ENCODE peak calls at places on chromosomes 16 and 17, in four cellular contexts. One of them, this sample, is unnamed.

GRCh38 chr16:67183-67791 is 5.1 kb downstream of the RHBDF1 start:
- DNase-seq in OCI-LY7: no peak
- DNase-seq in ascending aorta: no peak
- DNase-seq in tibial artery: no peak
- DNase-seq in this sample: no peak

GRCh38 chr16:67762385-67762784 is 43.3 kb upstream of the GFOD2 start:
- DNase-seq in OCI-LY7: no peak
- DNase-seq in ascending aorta: no peak
- DNase-seq in tibial artery: no peak
- DNase-seq in this sample: no peak

GRCh38 chr16:67257486-67258159 is 8.8 kb downstream of the SLC9A5 start:
- DNase-seq in OCI-LY7: no peak
- DNase-seq in ascending aorta: no peak
- DNase-seq in tibial artery: peak
- DNase-seq in this sample: no peak

GRCh38 chr16:30354423-30355143 is 525 bp downstream of the CD2BP2 start:
- DNase-seq in OCI-LY7: peak
- DNase-seq in ascending aorta: no peak
- DNase-seq in tibial artery: no peak
- DNase-seq in this sample: no peak

GRCh38 chr17:4853195-4853762 is 20.1 kb downstream of the MINK1 start:
- DNase-seq in OCI-LY7: no peak
- DNase-seq in ascending aorta: no peak
- DNase-seq in tibial artery: no peak
- DNase-seq in this sample: no peak

GRCh38 chr16:14196539-14196938 is 125.4 kb downstream of the MRTFB start:
- DNase-seq in OCI-LY7: peak
- DNase-seq in ascending aorta: no peak
- DNase-seq in tibial artery: no peak
- DNase-seq in this sample: no peak

GRCh38 chr16:694187-694862 is 4.1 kb upstream of the WDR24 start:
- DNase-seq in OCI-LY7: no peak
- DNase-seq in ascending aorta: no peak
- DNase-seq in tibial artery: no peak
- DNase-seq in this sample: no peak

GRCh38 chr17:30236807-30237206 is 1.3 kb upstream of the SLC6A4 start:
- DNase-seq in OCI-LY7: no peak
- DNase-seq in ascending aorta: peak
- DNase-seq in tibial artery: peak
- DNase-seq in this sample: no peak

GRCh38 chr17:42403150-42403549 is 14.9 kb upstream of the STAT3 start:
- DNase-seq in OCI-LY7: peak
- DNase-seq in ascending aorta: no peak
- DNase-seq in tibial artery: no peak
- DNase-seq in this sample: no peak

GRCh38 chr17:35460354-35460851 is 11.8 kb upstream of the SLFN13 start:
- DNase-seq in OCI-LY7: peak
- DNase-seq in ascending aorta: peak
- DNase-seq in tibial artery: no peak
- DNase-seq in this sample: no peak

GRCh38 chr17:42409467-42410351 is 13.3 kb downstream of the CAVIN1 start:
- DNase-seq in OCI-LY7: no peak
- DNase-seq in ascending aorta: peak
- DNase-seq in tibial artery: peak
- DNase-seq in this sample: no peak

GRCh38 chr16:85835227-85835751 is 35.8 kb downstream of the COX4I1 start:
- DNase-seq in OCI-LY7: no peak
- DNase-seq in ascending aorta: no peak
- DNase-seq in tibial artery: no peak
- DNase-seq in this sample: no peak

GRCh38 chr16:50668368-50669008 is 12.6 kb downstream of the SNX20 start:
- DNase-seq in OCI-LY7: no peak
- DNase-seq in ascending aorta: no peak
- DNase-seq in tibial artery: no peak
- DNase-seq in this sample: no peak

GRCh38 chr17:36703860-36704266 is 102.5 kb downstream of the MRM1 start:
- DNase-seq in OCI-LY7: peak
- DNase-seq in ascending aorta: no peak
- DNase-seq in tibial artery: no peak
- DNase-seq in this sample: no peak

GRCh38 chr16:56203052-56203451 is 11.8 kb downstream of the GNAO1 start:
- DNase-seq in OCI-LY7: peak
- DNase-seq in ascending aorta: no peak
- DNase-seq in tibial artery: peak
- DNase-seq in this sample: no peak

GRCh38 chr16:8848939-8849391 is 19.8 kb downstream of the CARHSP1 start:
- DNase-seq in OCI-LY7: no peak
- DNase-seq in ascending aorta: no peak
- DNase-seq in tibial artery: no peak
- DNase-seq in this sample: no peak

GRCh38 chr17:79581306-79581932 is 29.4 kb downstream of the RBFOX3 start:
- DNase-seq in OCI-LY7: no peak
- DNase-seq in ascending aorta: no peak
- DNase-seq in tibial artery: no peak
- DNase-seq in this sample: no peak

GRCh38 chr16:21302454-21302853 is 24.4 kb upstream of the CRYM start:
- DNase-seq in OCI-LY7: peak
- DNase-seq in ascending aorta: no peak
- DNase-seq in tibial artery: no peak
- DNase-seq in this sample: no peak

GRCh38 chr17:10735821-10736220 is 6.0 kb upstream of the TMEM220 start:
- DNase-seq in OCI-LY7: no peak
- DNase-seq in ascending aorta: no peak
- DNase-seq in tibial artery: no peak
- DNase-seq in this sample: no peak

GRCh38 chr17:42979511-42980273 is at the start of gene PTGES3L:
- DNase-seq in OCI-LY7: peak
- DNase-seq in ascending aorta: peak
- DNase-seq in tibial artery: peak
- DNase-seq in this sample: no peak

GRCh38 chr17:45114117-45114932 is 18.0 kb downstream of the PLCD3 start:
- DNase-seq in OCI-LY7: no peak
- DNase-seq in ascending aorta: peak
- DNase-seq in tibial artery: no peak
- DNase-seq in this sample: no peak

GRCh38 chr16:55647343-55647742 is 8.4 kb upstream of the SLC6A2 start:
- DNase-seq in OCI-LY7: no peak
- DNase-seq in ascending aorta: no peak
- DNase-seq in tibial artery: no peak
- DNase-seq in this sample: no peak

GRCh38 chr17:56978441-56979090 is 635 bp downstream of the SCPEP1 start:
- DNase-seq in OCI-LY7: peak
- DNase-seq in ascending aorta: no peak
- DNase-seq in tibial artery: no peak
- DNase-seq in this sample: no peak

GRCh38 chr16:20883554-20884239 is 16.5 kb downstream of the DCUN1D3 start:
- DNase-seq in OCI-LY7: no peak
- DNase-seq in ascending aorta: no peak
- DNase-seq in tibial artery: no peak
- DNase-seq in this sample: no peak

GRCh38 chr17:13117616-13118015 is 99.8 kb upstream of the ELAC2 start:
- DNase-seq in OCI-LY7: no peak
- DNase-seq in ascending aorta: no peak
- DNase-seq in tibial artery: no peak
- DNase-seq in this sample: no peak

GRCh38 chr16:24018485-24018884 is 182.7 kb downstream of the PRKCB start:
- DNase-seq in OCI-LY7: no peak
- DNase-seq in ascending aorta: no peak
- DNase-seq in tibial artery: no peak
- DNase-seq in this sample: no peak
- TF ChIP-seq CTCF in OCI-LY7: no peak
- TF ChIP-seq CTCF in ascending aorta: no peak
- TF ChIP-seq CTCF in tibial artery: no peak
- TF ChIP-seq CTCF in this sample: no peak

DNA sequence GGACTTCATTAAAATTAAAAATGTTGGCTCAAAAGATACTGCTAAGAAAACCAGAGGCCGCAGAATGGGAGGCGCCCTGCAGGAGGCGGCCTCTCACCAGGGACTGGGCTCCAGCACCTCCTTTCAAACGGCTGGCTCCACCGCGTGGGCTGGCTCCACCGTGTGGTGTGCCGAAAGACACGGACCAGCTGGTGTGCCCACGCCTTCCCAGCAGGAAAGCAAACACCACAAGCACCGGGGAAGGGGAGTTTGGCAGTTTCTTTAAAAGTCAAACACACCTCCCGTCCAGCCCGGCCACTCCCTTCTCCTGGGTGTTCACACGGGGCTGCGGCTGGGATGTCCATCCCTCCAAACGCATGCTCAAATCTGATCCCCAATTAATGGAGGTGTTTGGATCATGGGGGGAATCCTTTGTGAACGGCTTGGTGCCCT is 13.9 kb downstream of the HAGH start:
- DNase-seq in OCI-LY7: peak
- DNase-seq in ascending aorta: no peak
- DNase-seq in tibial artery: no peak
- DNase-seq in this sample: no peak
- TF ChIP-seq CTCF in OCI-LY7: peak
- TF ChIP-seq CTCF in ascending aorta: peak
- TF ChIP-seq CTCF in tibial artery: no peak
- TF ChIP-seq CTCF in this sample: peak

GRCh38 chr16:75108792-75109731 is 7.5 kb downstream of the LDHD start:
- DNase-seq in OCI-LY7: peak
- DNase-seq in ascending aorta: peak
- DNase-seq in tibial artery: peak
- DNase-seq in this sample: peak
- TF ChIP-seq CTCF in OCI-LY7: no peak
- TF ChIP-seq CTCF in ascending aorta: no peak
- TF ChIP-seq CTCF in tibial artery: no peak
- TF ChIP-seq CTCF in this sample: no peak

GRCh38 chr16:72021043-72021442 is 12.5 kb downstream of the DHODH start:
- DNase-seq in OCI-LY7: no peak
- DNase-seq in ascending aorta: no peak
- DNase-seq in tibial artery: no peak
- DNase-seq in this sample: no peak
- TF ChIP-seq CTCF in OCI-LY7: no peak
- TF ChIP-seq CTCF in ascending aorta: no peak
- TF ChIP-seq CTCF in tibial artery: no peak
- TF ChIP-seq CTCF in this sample: no peak

GRCh38 chr17:82647593-82648164 is 565 bp downstream of the WDR45B start:
- DNase-seq in OCI-LY7: peak
- DNase-seq in ascending aorta: peak
- DNase-seq in tibial artery: peak
- DNase-seq in this sample: no peak
- TF ChIP-seq CTCF in OCI-LY7: peak
- TF ChIP-seq CTCF in ascending aorta: no peak
- TF ChIP-seq CTCF in tibial artery: no peak
- TF ChIP-seq CTCF in this sample: no peak

GRCh38 chr17:74454197-74455024 is 12.0 kb upstream of the CD300A start:
- DNase-seq in OCI-LY7: peak
- DNase-seq in ascending aorta: peak
- DNase-seq in tibial artery: peak
- DNase-seq in this sample: no peak
- TF ChIP-seq CTCF in OCI-LY7: peak
- TF ChIP-seq CTCF in ascending aorta: no peak
- TF ChIP-seq CTCF in tibial artery: peak
- TF ChIP-seq CTCF in this sample: peak

DNA sequence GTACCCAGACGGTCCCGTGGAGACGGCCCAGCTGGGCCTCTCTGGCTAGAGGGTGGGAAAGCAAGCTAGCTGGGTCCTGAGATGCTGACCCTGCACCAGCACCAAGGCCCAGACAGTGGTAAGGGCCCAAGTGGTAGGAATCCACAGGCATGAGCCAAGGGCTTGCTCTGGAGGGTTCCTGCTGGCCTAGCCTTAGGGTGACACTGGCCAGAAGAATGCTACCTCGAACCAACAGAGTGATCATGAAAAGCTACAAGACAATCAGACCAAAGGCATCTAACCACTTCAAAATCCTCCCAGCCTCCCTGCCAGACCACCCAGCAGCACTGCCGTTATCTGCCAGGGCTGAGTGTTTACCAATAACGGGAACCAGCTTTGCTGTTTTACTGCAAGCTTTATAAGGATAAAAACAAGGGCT is 13.2 kb downstream of the HIC1 start:
- DNase-seq in OCI-LY7: no peak
- DNase-seq in ascending aorta: no peak
- DNase-seq in tibial artery: no peak
- DNase-seq in this sample: no peak
- TF ChIP-seq CTCF in OCI-LY7: no peak
- TF ChIP-seq CTCF in ascending aorta: no peak
- TF ChIP-seq CTCF in tibial artery: no peak
- TF ChIP-seq CTCF in this sample: no peak

GRCh38 chr16:89860747-89861304 is 12.6 kb upstream of the TCF25 start:
- DNase-seq in OCI-LY7: peak
- DNase-seq in ascending aorta: no peak
- DNase-seq in tibial artery: peak
- DNase-seq in this sample: no peak
- TF ChIP-seq CTCF in OCI-LY7: peak
- TF ChIP-seq CTCF in ascending aorta: peak
- TF ChIP-seq CTCF in tibial artery: peak
- TF ChIP-seq CTCF in this sample: peak

GRCh38 chr17:60590075-60590474 is 9.9 kb upstream of the PPM1D start:
- DNase-seq in OCI-LY7: no peak
- DNase-seq in ascending aorta: no peak
- DNase-seq in tibial artery: no peak
- DNase-seq in this sample: no peak

GRCh38 chr17:60585887-60586286 is 14.1 kb upstream of the PPM1D start:
- DNase-seq in OCI-LY7: no peak
- DNase-seq in ascending aorta: no peak
- DNase-seq in tibial artery: no peak
- DNase-seq in this sample: no peak

GRCh38 chr17:60583008-60583407 is 17.0 kb upstream of the PPM1D start:
- DNase-seq in OCI-LY7: no peak
- DNase-seq in ascending aorta: no peak
- DNase-seq in tibial artery: no peak
- DNase-seq in this sample: no peak

GRCh38 chr17:60586288-60586974 is 13.6 kb upstream of the PPM1D start:
- DNase-seq in OCI-LY7: peak
- DNase-seq in ascending aorta: no peak
- DNase-seq in tibial artery: no peak
- DNase-seq in this sample: no peak
- TF ChIP-seq CTCF in OCI-LY7: peak
- TF ChIP-seq CTCF in ascending aorta: no peak
- TF ChIP-seq CTCF in tibial artery: no peak
- TF ChIP-seq CTCF in this sample: peak

GRCh38 chr16:61149709-61150108 is 886.5 kb downstream of the CDH8 start:
- DNase-seq in OCI-LY7: no peak
- DNase-seq in ascending aorta: no peak
- DNase-seq in tibial artery: no peak
- DNase-seq in this sample: no peak

GRCh38 chr16:61150351-61150750 is 885.9 kb downstream of the CDH8 start:
- DNase-seq in OCI-LY7: no peak
- DNase-seq in ascending aorta: no peak
- DNase-seq in tibial artery: no peak
- DNase-seq in this sample: no peak

GRCh38 chr16:61146429-61146828 is 889.8 kb downstream of the CDH8 start:
- DNase-seq in OCI-LY7: peak
- DNase-seq in ascending aorta: no peak
- DNase-seq in tibial artery: no peak
- DNase-seq in this sample: no peak

GRCh38 chr16:61148930-61149329 is 887.3 kb downstream of the CDH8 start:
- DNase-seq in OCI-LY7: peak
- DNase-seq in ascending aorta: no peak
- DNase-seq in tibial artery: no peak
- DNase-seq in this sample: no peak
- TF ChIP-seq CTCF in OCI-LY7: peak
- TF ChIP-seq CTCF in ascending aorta: no peak
- TF ChIP-seq CTCF in tibial artery: no peak
- TF ChIP-seq CTCF in this sample: no peak

This sample was measured in esophagus squamous epithelium.